ENCODE peak calls at places on chromosomes 5 and 9, in five cellular contexts. W is HepG2, N is H1, L is K562, T is GM12878. P is an unnamed sample.

GRCh38 chr5:61906820-61907219 is 399.2 kb upstream of the KIF2A start:
- DNase-seq in W (no peak), N (no peak), L (no peak), T (no peak), P (no peak)

GRCh38 chr9:96453625-96454024 is 3.7 kb downstream of the HABP4 start:
- DNase-seq in W (peak; percentile 25), N (no peak), L (no peak), T (no peak), P (peak; percentile 57)

GRCh38 chr9:101486693-101487442 is 46.8 kb upstream of the RNF20 start:
- DNase-seq in W (no peak), N (peak; percentile 72), L (peak; percentile 18), T (no peak), P (peak; percentile 86)

GRCh38 chr5:180339583-180340183 is 13.5 kb downstream of the GFPT2 start:
- DNase-seq in W (no peak), N (no peak), L (no peak), T (no peak), P (no peak)

GRCh38 chr5:142726188-142726731 is 40.4 kb upstream of the FGF1 start:
- DNase-seq in W (no peak), N (no peak), L (no peak), T (peak; percentile 40), P (no peak)

GRCh38 chr5:1840071-1840547 is 38.9 kb downstream of the NDUFS6 start:
- DNase-seq in W (no peak), N (no peak), L (no peak), T (no peak), P (no peak)

GRCh38 chr5:37039824-37040223 is 163.3 kb downstream of the NIPBL start:
- DNase-seq in W (no peak), N (no peak), L (no peak), T (no peak), P (no peak)

GRCh38 chr9:81118416-81118815 is 570.9 kb downstream of the TLE1 start:
- DNase-seq in W (no peak), N (no peak), L (no peak), T (no peak), P (no peak)

GRCh38 chr9:81146684-81147337 is 542.5 kb downstream of the TLE1 start:
- DNase-seq in W (no peak), N (no peak), L (no peak), T (no peak), P (no peak)

GRCh38 chr9:14400658-14400995 is 86.7 kb upstream of the NFIB start:
- DNase-seq in W (peak; percentile 35), N (peak; percentile 62), L (peak; percentile 7), T (no peak), P (peak; percentile 17)

GRCh38 chr9:69865986-69866385 is 45.4 kb downstream of the CFAP95 start:
- DNase-seq in W (no peak), N (no peak), L (no peak), T (no peak), P (no peak)

GRCh38 chr9:123998970-123999621 is 12.5 kb upstream of the LHX2 start:
- DNase-seq in W (no peak), N (no peak), L (no peak), T (no peak), P (peak; percentile 60)

GRCh38 chr5:109191153-109191558 is 218.6 kb downstream of the PJA2 start:
- DNase-seq in W (no peak), N (no peak), L (peak; percentile 34), T (no peak), P (no peak)

GRCh38 chr5:154262376-154262775 is 71.8 kb downstream of the GALNT10 start:
- DNase-seq in W (no peak), N (no peak), L (no peak), T (no peak), P (no peak)

GRCh38 chr5:92945630-92946097 is 635.4 kb downstream of the NR2F1-AS1 start:
- DNase-seq in W (peak; percentile 95), N (no peak), L (no peak), T (no peak), P (no peak)

GRCh38 chr5:132260714-132261615 is 3.5 kb downstream of the PDLIM4 start:
- DNase-seq in W (no peak), N (no peak), L (peak; percentile 54), T (peak; percentile 61), P (no peak)

GRCh38 chr5:499233-500209 is 24.7 kb downstream of the SLC9A3 start:
- DNase-seq in W (no peak), N (no peak), L (no peak), T (no peak), P (no peak)

GRCh38 chr9:13568851-13569618 is 289.5 kb upstream of the MPDZ start:
- DNase-seq in W (no peak), N (no peak), L (no peak), T (no peak), P (no peak)

GRCh38 chr5:132294728-132295504 is 722 bp downstream of the SLC22A4 start:
- DNase-seq in W (no peak), N (no peak), L (peak; percentile 58), T (no peak), P (no peak)

GRCh38 chr9:125239631-125240597 is 1.2 kb downstream of the HSPA5 start:
- DNase-seq in W (no peak), N (no peak), L (no peak), T (no peak), P (no peak)

GRCh38 chr9:129309041-129309430 is 131.0 kb upstream of the IER5L start:
- DNase-seq in W (no peak), N (no peak), L (no peak), T (no peak), P (no peak)

GRCh38 chr9:105007143-105007542 is 79.2 kb upstream of the ABCA1 start:
- DNase-seq in W (no peak), N (no peak), L (no peak), T (no peak), P (no peak)

GRCh38 chr9:32500768-32501167 is 25.2 kb downstream of the RIGI start:
- DNase-seq in W (peak; percentile 12), N (no peak), L (no peak), T (no peak), P (no peak)

GRCh38 chr9:116859763-116860162 is 172.7 kb downstream of the TRIM32 start:
- DNase-seq in W (no peak), N (no peak), L (no peak), T (no peak), P (no peak)

GRCh38 chr5:140925806-140926205 is 293 bp upstream of the PCDHAC1 start:
- DNase-seq in W (no peak), N (no peak), L (no peak), T (no peak), P (no peak)

GRCh38 chr9:6876195-6876594 is 118.4 kb downstream of the KDM4C start:
- DNase-seq in W (no peak), N (no peak), L (no peak), T (no peak), P (no peak)

GRCh38 chr9:127865645-127866464 is 11.4 kb upstream of the ENG start:
- DNase-seq in W (no peak), N (no peak), L (no peak), T (no peak), P (no peak)

GRCh38 chr5:68011801-68012200 is 203.8 kb upstream of the PIK3R1 start:
- DNase-seq in W (no peak), N (no peak), L (no peak), T (no peak), P (no peak)

GRCh38 chr9:14021871-14022525 is 291.9 kb downstream of the NFIB start:
- DNase-seq in W (no peak), N (no peak), L (no peak), T (no peak), P (no peak)

GRCh38 chr9:91711755-91712591 is 238.1 kb downstream of the ROR2 start:
- DNase-seq in W (no peak), N (no peak), L (no peak), T (peak; percentile 86), P (no peak)

GRCh38 chr9:127053908-127054307 is 68.5 kb downstream of the ANGPTL2 start:
- DNase-seq in W (no peak), N (no peak), L (no peak), T (no peak), P (no peak)

GRCh38 chr5:78751872-78752271 is 103.3 kb upstream of the LHFPL2 start:
- DNase-seq in W (no peak), N (no peak), L (no peak), T (no peak), P (no peak)

DNA sequence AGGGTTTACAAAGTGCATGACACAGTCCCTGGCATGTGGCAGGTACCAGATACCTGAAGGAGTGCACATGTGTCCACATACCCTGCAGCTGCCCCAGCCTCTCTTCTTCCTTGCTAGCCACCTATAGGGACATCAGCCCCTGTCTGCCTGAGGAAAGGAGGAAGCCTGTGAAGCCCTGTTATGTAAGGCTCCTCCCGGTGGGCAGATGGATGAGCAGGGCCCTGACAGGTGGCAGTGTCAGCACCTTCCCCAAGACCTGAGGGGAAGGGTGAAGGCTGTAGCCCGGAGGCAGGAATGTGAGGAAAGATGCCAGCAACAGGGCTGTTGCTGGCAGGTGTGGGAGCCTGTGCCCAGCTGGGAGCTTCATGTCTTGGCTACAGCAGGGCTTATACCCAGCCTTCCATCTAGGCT is 21.7 kb downstream of the TCF7 start:
- DNase-seq in W (no peak), N (no peak), L (no peak), T (no peak), P (no peak)
- TF ChIP-seq SIN3A in W (no peak), N (no peak), L (no peak), T (no peak), P (no peak)

GRCh38 chr9:136182850-136183422 is 22.0 kb downstream of the LHX3 start:
- DNase-seq in W (no peak), N (no peak), L (no peak), T (no peak), P (no peak)
- TF ChIP-seq TAF1 in W (no peak), N (no peak), L (no peak), T (no peak), P (no peak)

GRCh38 chr5:32713396-32714381 is 2.6 kb downstream of the NPR3 start:
- DNase-seq in W (no peak), N (no peak), L (no peak), T (no peak), P (peak; percentile 26)
- TF ChIP-seq CTCF in W (no peak), N (peak; percentile 27), L (no peak), T (no peak), P (no peak)

DNA sequence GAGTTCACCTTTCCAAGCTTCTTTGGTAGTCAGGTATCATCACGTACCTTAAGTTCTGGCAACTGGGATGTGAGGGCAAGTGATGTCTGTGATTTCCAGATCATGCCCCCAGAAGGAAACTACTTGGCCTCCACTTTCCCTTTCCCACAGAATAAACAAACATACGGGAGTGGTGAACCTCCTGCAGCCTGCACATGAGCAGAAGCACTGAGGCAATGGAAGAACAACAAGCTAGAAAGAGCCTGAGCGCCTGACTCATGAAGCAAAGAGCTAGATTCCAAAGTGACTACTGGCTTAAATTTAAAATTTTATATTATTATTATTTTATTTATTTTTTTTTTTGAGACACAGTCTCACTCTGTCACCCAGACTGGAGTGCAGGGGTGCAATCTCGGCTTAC is 35.0 kb downstream of the ARL15 start:
- DNase-seq in W (no peak), N (no peak), L (no peak), T (no peak), P (no peak)
- TF ChIP-seq SIN3A in W (no peak), N (no peak), L (no peak), T (no peak), P (no peak)

GRCh38 chr9:83584995-83585394 is 37.9 kb upstream of the IDNK start:
- DNase-seq in W (no peak), N (no peak), L (no peak), T (no peak), P (no peak)
- TF ChIP-seq TAF1 in W (no peak), N (no peak), L (no peak), T (no peak), P (no peak)

GRCh38 chr5:126801992-126802294 is 25.0 kb downstream of the LMNB1 start:
- DNase-seq in W (peak; percentile 20), N (no peak), L (no peak), T (no peak), P (peak; percentile 24)
- TF ChIP-seq CTCF in W (peak; percentile 29), N (no peak), L (peak; percentile 19), T (peak; percentile 49), P (peak; percentile 68)

GRCh38 chr5:133939668-133940067 is 28.8 kb downstream of the C5orf15 start:
- DNase-seq in W (no peak), N (no peak), L (no peak), T (no peak), P (no peak)
- TF ChIP-seq SIN3A in W (no peak), N (no peak), L (no peak), T (no peak), P (no peak)